ENCODE peak calls at places on chromosomes 6 and 20, in eight cellular contexts. X is H7, L is endodermal cell, D is psoas muscle, S is colonic mucosa, Y is gastrocnemius medialis, Q is IMR-90, O is pancreas. H is an unnamed sample. For H3K36me3, the result is how much of the 10 kb centered on the place peaks cover.

GRCh38 chr6:40856271-40856670 is 182.8 kb downstream of the UNC5CL start:
- DNase-seq in X (no peak), L (no peak), D (no peak), S (no peak), Y (no peak), Q (no peak), O (no peak), H (no peak)

GRCh38 chr6:170208171-170208601 is 82.7 kb downstream of the DLL1 start:
- DNase-seq in X (peak), L (peak), D (no peak), S (peak), Y (no peak), Q (no peak), O (peak), H (peak)

GRCh38 chr6:157981395-157982296 is at the start of gene SYNJ2:
- DNase-seq in X (peak), L (peak), D (peak), S (peak), Y (peak), Q (peak), O (peak), H (peak)

GRCh38 chr6:58073263-58073662 is 755.8 kb downstream of the PRIM2 start:
- DNase-seq in X (peak), L (no peak), D (no peak), S (no peak), Y (no peak), Q (no peak), O (no peak), H (no peak)

GRCh38 chr20:48679603-48680002 is 148.2 kb downstream of the PREX1 start:
- DNase-seq in X (peak), L (peak), D (no peak), S (peak), Y (no peak), Q (no peak), O (no peak), H (no peak)

GRCh38 chr20:5550738-5551529 is 199.3 kb upstream of the SHLD1 start:
- DNase-seq in X (no peak), L (no peak), D (no peak), S (no peak), Y (no peak), Q (no peak), O (no peak), H (no peak)

GRCh38 chr6:27288136-27289044 is 23.7 kb downstream of the POM121L2 start:
- DNase-seq in X (peak), L (peak), D (no peak), S (no peak), Y (no peak), Q (no peak), O (no peak), H (no peak)

GRCh38 chr6:166275714-166276166 is 32.5 kb downstream of the PRR18 start:
- DNase-seq in X (peak), L (peak), D (peak), S (peak), Y (no peak), Q (peak), O (peak), H (peak)

GRCh38 chr20:18904624-18905023 is 91.0 kb downstream of the SCP2D1 start:
- DNase-seq in X (peak), L (peak), D (no peak), S (no peak), Y (no peak), Q (no peak), O (no peak), H (no peak)

GRCh38 chr6:35083507-35083906 is 57.6 kb downstream of the TCP11 start:
- DNase-seq in X (peak), L (no peak), D (no peak), S (no peak), Y (no peak), Q (no peak), O (no peak), H (peak)
- H3K36me3 ChIP-seq in X (under half), L (under half), D (half or more), S (under half), Y (half or more), Q (half or more), O (half or more), H (half or more)

GRCh38 chr6:151063339-151063738 is 176.4 kb upstream of the AKAP12 start:
- DNase-seq in X (no peak), L (no peak), D (no peak), S (no peak), Y (no peak), Q (peak), O (no peak), H (no peak)

GRCh38 chr6:151068761-151069312 is 170.9 kb upstream of the AKAP12 start:
- DNase-seq in X (no peak), L (no peak), D (no peak), S (peak), Y (no peak), Q (peak), O (no peak), H (no peak)

GRCh38 chr6:151067684-151068596 is 171.8 kb upstream of the AKAP12 start:
- DNase-seq in X (no peak), L (no peak), D (peak), S (peak), Y (peak), Q (peak), O (peak), H (no peak)

GRCh38 chr6:151069641-151070040 is 170.1 kb upstream of the AKAP12 start:
- DNase-seq in X (no peak), L (no peak), D (no peak), S (no peak), Y (no peak), Q (no peak), O (no peak), H (no peak)

DNA sequence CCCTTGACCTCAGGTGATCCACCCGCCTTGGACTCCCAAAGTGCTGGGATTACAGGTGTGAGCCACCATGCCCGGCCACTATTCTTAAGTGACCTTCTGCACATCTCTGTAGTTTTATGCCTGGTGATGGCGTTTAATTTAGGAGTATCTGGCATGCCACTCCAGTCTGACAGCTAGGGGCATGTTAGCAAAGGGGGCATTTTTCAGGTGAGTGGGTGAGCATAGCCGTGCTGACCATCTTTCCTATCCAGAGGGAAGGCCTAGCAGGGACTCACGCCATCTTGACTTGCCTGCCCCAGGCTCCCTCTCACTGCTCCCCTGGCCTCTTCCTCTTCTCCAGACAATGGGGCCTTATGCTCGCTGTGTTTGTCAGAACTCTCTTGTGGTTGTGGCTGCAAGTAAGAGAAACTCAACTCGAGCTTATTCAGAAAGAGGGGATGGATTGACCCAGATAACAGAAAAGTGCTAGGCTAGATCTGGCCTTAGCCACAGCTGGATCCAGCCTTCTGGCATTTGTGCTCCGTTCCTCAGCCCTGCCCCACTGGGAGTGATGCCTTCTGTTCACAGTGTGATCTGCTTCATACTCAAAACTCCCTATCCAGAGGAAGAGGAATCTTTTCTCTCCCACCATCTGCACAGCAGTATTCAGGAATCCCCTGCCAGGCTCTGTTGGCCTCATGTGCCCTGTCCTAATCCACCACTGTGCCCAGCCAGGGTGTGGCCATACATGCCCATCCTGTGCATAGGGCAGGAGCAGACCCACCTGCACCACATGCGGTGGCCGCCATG is 174.5 kb upstream of the AKAP12 start:
- DNase-seq in X (no peak), L (no peak), D (no peak), S (peak), Y (no peak), Q (no peak), O (no peak), H (no peak)
- H3K36me3 ChIP-seq in X (under half), L (under half), D (under half), S (under half), Y (under half), Q (under half), O (under half), H (under half)

GRCh38 chr6:112144145-112144926 is 56.9 kb downstream of the FAM229B start:
- DNase-seq in X (no peak), L (no peak), D (no peak), S (no peak), Y (no peak), Q (peak), O (no peak), H (no peak)
- H3K36me3 ChIP-seq in X (under half), L (under half), D (under half), S (under half), Y (under half), Q (half or more), O (under half), H (half or more)

GRCh38 chr20:44199877-44200276 is 10.7 kb downstream of the OSER1 start:
- DNase-seq in X (no peak), L (no peak), D (no peak), S (no peak), Y (no peak), Q (no peak), O (no peak), H (no peak)
- H3K36me3 ChIP-seq in X (under half), L (half or more), D (half or more), S (under half), Y (half or more), Q (under half), O (half or more), H (half or more)

GRCh38 chr20:34755367-34755766 is 51.2 kb downstream of the TP53INP2 start:
- DNase-seq in X (no peak), L (no peak), D (no peak), S (no peak), Y (no peak), Q (no peak), O (no peak), H (no peak)
- H3K36me3 ChIP-seq in X (under half), L (half or more), D (half or more), S (under half), Y (half or more), Q (under half), O (under half), H (half or more)

GRCh38 chr20:44603327-44603726 is 20.9 kb downstream of the PKIG start:
- DNase-seq in X (peak), L (no peak), D (no peak), S (no peak), Y (no peak), Q (no peak), O (no peak), H (no peak)
- H3K36me3 ChIP-seq in X (under half), L (under half), D (under half), S (under half), Y (under half), Q (under half), O (under half), H (under half)

GRCh38 chr20:58993332-58994248 is 12.5 kb downstream of the NELFCD start:
- DNase-seq in X (no peak), L (peak), D (no peak), S (no peak), Y (no peak), Q (no peak), O (peak), H (no peak)

GRCh38 chr20:58991720-58992119 is 10.7 kb downstream of the NELFCD start:
- DNase-seq in X (no peak), L (peak), D (no peak), S (no peak), Y (no peak), Q (peak), O (no peak), H (no peak)

GRCh38 chr20:58990651-58991445 is 9.8 kb downstream of the NELFCD start:
- DNase-seq in X (no peak), L (peak), D (no peak), S (no peak), Y (no peak), Q (no peak), O (no peak), H (no peak)

GRCh38 chr20:58994390-58995159 is 12.5 kb downstream of the CTSZ start:
- DNase-seq in X (no peak), L (peak), D (no peak), S (no peak), Y (no peak), Q (no peak), O (no peak), H (no peak)

GRCh38 chr20:58992911-58993310 is 11.9 kb downstream of the NELFCD start:
- DNase-seq in X (no peak), L (no peak), D (no peak), S (no peak), Y (no peak), Q (no peak), O (peak), H (no peak)
- H3K36me3 ChIP-seq in X (half or more), L (half or more), D (half or more), S (under half), Y (half or more), Q (half or more), O (half or more), H (half or more)

DNA sequence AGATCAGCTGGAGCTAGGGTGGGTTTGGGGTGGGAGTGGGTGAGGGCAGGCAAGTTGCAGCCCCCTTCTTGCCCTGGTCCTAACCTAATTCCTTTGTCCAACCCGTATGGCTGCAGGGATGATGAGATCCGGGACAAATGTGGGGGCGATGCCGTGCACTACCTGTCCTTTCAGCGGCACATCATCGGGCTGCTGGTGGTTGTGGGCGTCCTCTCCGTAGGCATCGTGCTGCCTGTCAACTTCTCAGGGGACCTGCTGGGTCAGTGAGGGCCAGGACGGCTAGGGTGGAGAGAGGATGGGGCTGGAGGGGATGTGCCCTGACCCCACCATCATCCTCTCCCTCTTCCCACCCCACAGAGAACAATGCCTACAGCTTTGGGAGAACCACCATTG is 12.0 kb downstream of the TMEM63B start:
- DNase-seq in X (no peak), L (no peak), D (no peak), S (no peak), Y (no peak), Q (no peak), O (no peak), H (no peak)
- H3K36me3 ChIP-seq in X (under half), L (under half), D (half or more), S (under half), Y (half or more), Q (half or more), O (under half), H (half or more)

DNA sequence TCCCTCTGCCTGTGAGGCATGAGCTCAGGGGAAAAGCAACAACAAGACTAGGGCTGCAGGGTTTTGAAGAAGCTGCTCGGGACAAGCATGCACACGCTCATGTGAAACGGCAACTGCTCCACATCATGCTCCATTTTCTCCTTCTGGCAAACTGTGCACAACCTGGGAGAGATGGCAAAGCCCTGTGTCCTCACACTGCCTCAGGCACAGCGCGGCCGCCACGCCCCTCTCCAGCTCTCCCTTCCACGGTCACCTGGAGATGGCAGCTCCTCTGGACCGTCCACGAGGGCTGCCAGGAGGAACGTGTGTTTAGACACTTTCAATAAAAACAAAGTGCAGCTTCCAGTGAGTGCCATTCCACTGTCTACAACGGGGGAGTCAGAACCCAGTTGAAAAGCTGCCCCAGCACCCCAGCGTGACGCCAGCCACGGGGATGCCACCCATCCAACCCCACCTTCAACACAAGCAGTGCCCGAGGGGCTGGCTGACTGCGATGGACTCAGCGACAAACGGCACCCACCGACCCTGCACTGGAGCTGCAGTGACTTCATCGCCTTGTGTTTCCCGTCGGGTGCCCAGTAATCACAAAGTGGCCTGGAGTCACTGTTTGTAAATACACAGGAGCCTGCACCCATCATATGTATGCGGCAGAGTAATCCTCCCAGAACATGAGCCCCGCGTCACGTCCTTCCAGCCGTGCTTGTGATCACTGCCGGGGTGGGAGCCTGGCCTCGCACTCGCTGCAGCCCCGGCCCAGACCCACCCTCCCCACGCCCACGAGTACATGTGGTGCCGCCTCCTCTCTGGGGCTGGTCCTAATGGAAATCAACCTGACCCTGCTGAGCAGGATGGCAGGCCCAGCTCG is 16.2 kb downstream of the SMOC2 start:
- DNase-seq in X (no peak), L (no peak), D (no peak), S (no peak), Y (no peak), Q (no peak), O (no peak), H (no peak)
- H3K36me3 ChIP-seq in X (under half), L (under half), D (under half), S (under half), Y (under half), Q (under half), O (under half), H (under half)

GRCh38 chr6:149212202-149212601 is 105.3 kb upstream of the TAB2 start:
- DNase-seq in X (no peak), L (no peak), D (no peak), S (no peak), Y (no peak), Q (peak), O (no peak), H (no peak)
- H3K36me3 ChIP-seq in X (under half), L (under half), D (under half), S (under half), Y (under half), Q (under half), O (under half), H (under half)